ENCODE peak calls at places on chromosomes 6 and 20, in nine cellular contexts. G is AG09309, P is transverse colon, X is HL-60, M is fibroblast of mammary gland, F is fibroblast of the aortic adventitia, C is testis, B is kidney, Y is astrocyte of the cerebellum. K is an unnamed sample.

GRCh38 chr6:110874880-110875547 is 429 bp downstream of the AMD1 start:
- DNase-seq in M (no peak), G (no peak), Y (no peak), B (peak), X (no peak), C (peak), P (peak), F (no peak), K (no peak)

GRCh38 chr6:131754715-131755567 is 44.1 kb upstream of the CTAGE9 start:
- DNase-seq in X (no peak), F (no peak), C (no peak), P (no peak), M (no peak), B (no peak), G (no peak), Y (no peak), K (no peak)

GRCh38 chr6:13273931-13274706 is 54.2 kb downstream of the TBC1D7 start:
- DNase-seq in G (no peak), X (peak), C (peak), P (peak), M (no peak), F (no peak), Y (no peak), B (no peak), K (no peak)

GRCh38 chr6:17240803-17241500 is 40.2 kb upstream of the RBM24 start:
- DNase-seq in M (no peak), G (no peak), Y (no peak), F (no peak), P (no peak), B (no peak), X (no peak), C (no peak), K (no peak)

GRCh38 chr6:99119109-99120031 is 171.6 kb upstream of the FBXL4 start:
- DNase-seq in G (peak), Y (peak), C (peak), B (no peak), P (no peak), F (peak), M (peak), X (peak), K (peak)

GRCh38 chr6:42404494-42404893 is 47.2 kb downstream of the TRERF1 start:
- DNase-seq in M (peak), P (peak), Y (no peak), X (no peak), C (no peak), F (peak), B (no peak), G (no peak), K (peak)

GRCh38 chr20:44247131-44247571 is at the start of gene GDAP1L1:
- DNase-seq in P (no peak), B (no peak), M (no peak), G (no peak), F (no peak), Y (no peak), X (no peak), C (no peak), K (no peak)

GRCh38 chr20:63174309-63175030 is 41.5 kb downstream of the YTHDF1 start:
- DNase-seq in C (no peak), M (no peak), F (no peak), G (no peak), P (no peak), Y (no peak), X (no peak), B (no peak), K (no peak)

GRCh38 chr6:149987602-149988107 is 23.9 kb downstream of the ULBP1 start:
- DNase-seq in G (no peak), B (no peak), F (no peak), M (no peak), P (no peak), Y (no peak), C (no peak), X (no peak), K (no peak)

GRCh38 chr6:42028234-42029061 is 21.9 kb upstream of the TAF8 start:
- DNase-seq in X (peak), M (peak), G (no peak), Y (no peak), F (peak), B (no peak), C (peak), P (no peak), K (peak)

GRCh38 chr20:36624925-36625324 is 19.3 kb downstream of the RAB5IF start:
- DNase-seq in P (no peak), G (no peak), Y (no peak), B (no peak), F (no peak), M (no peak), X (no peak), C (no peak), K (no peak)

GRCh38 chr20:10362674-10363073 is 71.3 kb downstream of the MKKS start:
- DNase-seq in M (no peak), X (no peak), C (no peak), G (no peak), Y (no peak), F (no peak), B (no peak), P (no peak), K (no peak)

GRCh38 chr20:33275871-33276270 is 7.1 kb upstream of the BPIFB1 start:
- DNase-seq in X (no peak), Y (no peak), C (no peak), B (no peak), P (no peak), M (no peak), G (no peak), F (no peak), K (no peak)

GRCh38 chr6:34938268-34938667 is 49.2 kb downstream of the ANKS1A start:
- DNase-seq in G (no peak), C (no peak), F (no peak), P (no peak), M (peak), X (no peak), B (no peak), Y (no peak), K (no peak)

GRCh38 chr6:27851440-27851839 is 60.8 kb downstream of the OR2B2 start:
- DNase-seq in P (no peak), Y (no peak), X (no peak), M (no peak), B (no peak), C (no peak), G (no peak), F (no peak), K (no peak)

GRCh38 chr6:166361080-166361429 is 18.7 kb upstream of the SFT2D1 start:
- DNase-seq in X (peak), M (peak), G (no peak), F (peak), P (no peak), Y (no peak), B (no peak), C (peak), K (peak)

GRCh38 chr6:69072796-69073195 is 437.7 kb downstream of the ADGRB3 start:
- DNase-seq in F (no peak), X (no peak), G (no peak), C (no peak), M (no peak), Y (no peak), B (no peak), P (no peak), K (no peak)

GRCh38 chr20:29443819-29444218 is 1813.6 kb upstream of the DEFB115 start:
- DNase-seq in Y (no peak), F (no peak), B (no peak), M (no peak), C (no peak), P (no peak), G (no peak), X (no peak), K (no peak)

GRCh38 chr20:23856736-23857135 is 22.8 kb downstream of the CST5 start:
- DNase-seq in F (no peak), P (no peak), Y (no peak), C (no peak), M (no peak), B (no peak), G (no peak), X (no peak), K (no peak)

GRCh38 chr20:62219992-62220665 is at the start of gene HRH3:
- DNase-seq in B (no peak), P (peak), C (peak), Y (no peak), X (no peak), F (no peak), M (no peak), G (no peak), K (peak)

GRCh38 chr20:61331542-61331941 is 79.5 kb downstream of the CDH4 start:
- DNase-seq in M (no peak), G (no peak), X (no peak), B (peak), Y (no peak), P (no peak), C (no peak), F (no peak), K (no peak)

GRCh38 chr6:165877773-165878172 is 214.7 kb upstream of the PDE10A start:
- DNase-seq in P (no peak), C (no peak), M (no peak), X (no peak), Y (no peak), F (no peak), B (no peak), G (no peak), K (no peak)

GRCh38 chr20:16404171-16404570 is 169.1 kb downstream of the KIF16B start:
- DNase-seq in M (no peak), X (no peak), Y (no peak), F (no peak), C (no peak), B (no peak), P (no peak), G (no peak), K (no peak)

GRCh38 chr6:154356690-154357089 is at the start of gene IPCEF1:
- DNase-seq in G (no peak), B (no peak), Y (no peak), F (no peak), C (no peak), X (peak), P (no peak), M (no peak), K (no peak)

GRCh38 chr6:95091823-95092436 is 485.4 kb upstream of the MANEA start:
- DNase-seq in B (no peak), C (no peak), P (no peak), F (peak), G (peak), X (no peak), Y (peak), M (peak), K (peak)

GRCh38 chr6:39388526-39389371 is 66.2 kb upstream of the KCNK16 start:
- DNase-seq in P (no peak), Y (peak), M (peak), B (no peak), F (peak), X (no peak), G (no peak), C (no peak), K (no peak)

GRCh38 chr6:11729083-11729482 is 49.5 kb downstream of the ADTRP start:
- DNase-seq in B (no peak), F (no peak), C (no peak), G (no peak), M (no peak), P (no peak), Y (no peak), X (no peak), K (no peak)

GRCh38 chr20:4509825-4510522 is 211.7 kb upstream of the PRND start:
- DNase-seq in G (no peak), B (no peak), Y (no peak), P (no peak), M (peak), X (no peak), F (no peak), C (no peak), K (peak)

GRCh38 chr6:5394280-5394679 is 133.0 kb downstream of the FARS2 start:
- DNase-seq in F (no peak), C (no peak), B (no peak), X (no peak), P (no peak), M (no peak), G (no peak), Y (no peak), K (no peak)

GRCh38 chr6:5398530-5398929 is 137.2 kb downstream of the FARS2 start:
- DNase-seq in X (peak), G (peak), P (no peak), Y (no peak), B (no peak), C (no peak), F (peak), M (peak), K (peak)

GRCh38 chr6:5390177-5390576 is 128.9 kb downstream of the FARS2 start:
- DNase-seq in X (no peak), P (no peak), C (no peak), M (no peak), B (no peak), G (no peak), F (no peak), Y (no peak), K (no peak)

GRCh38 chr6:5399391-5399790 is 138.1 kb downstream of the FARS2 start:
- DNase-seq in B (no peak), M (no peak), G (no peak), Y (no peak), X (no peak), F (no peak), P (no peak), C (no peak), K (no peak)

GRCh38 chr6:5395719-5396118 is 134.4 kb downstream of the FARS2 start:
- DNase-seq in P (no peak), B (no peak), Y (no peak), M (no peak), C (no peak), F (no peak), G (no peak), X (no peak), K (no peak)
- TF ChIP-seq CTCF in P (no peak), B (no peak), Y (no peak), M (no peak), C (no peak), F (peak), G (no peak), X (no peak), K (peak)

GRCh38 chr20:25863536-25864325 is 167.1 kb upstream of the ZNF337 start:
- DNase-seq in G (no peak), X (no peak), F (no peak), M (no peak), C (no peak), Y (no peak), B (peak), P (no peak), K (peak)

GRCh38 chr20:25864986-25865714 is 168.5 kb upstream of the ZNF337 start:
- DNase-seq in Y (no peak), X (no peak), G (no peak), F (no peak), P (no peak), C (no peak), B (no peak), M (no peak), K (no peak)

GRCh38 chr20:25867776-25868649 is 171.4 kb upstream of the ZNF337 start:
- DNase-seq in F (peak), X (no peak), B (peak), C (peak), G (no peak), M (peak), P (peak), Y (peak), K (peak)

GRCh38 chr20:25864326-25864970 is 167.8 kb upstream of the ZNF337 start:
- DNase-seq in Y (no peak), X (no peak), G (no peak), P (no peak), M (no peak), C (no peak), B (no peak), F (no peak), K (no peak)

GRCh38 chr20:25865715-25866656 is 169.3 kb upstream of the ZNF337 start:
- DNase-seq in C (peak), Y (peak), G (no peak), F (peak), B (peak), M (peak), P (peak), X (peak), K (peak)
- H3K4me3 ChIP-seq in C (peak), Y (peak), G (peak), F (peak), B (peak), M (no peak), P (peak), X (no peak), K (peak)

GRCh38 chr6:21935561-21936028 is 342.0 kb downstream of the SOX4 start:
- DNase-seq in X (peak), F (peak), Y (no peak), B (no peak), C (peak), M (peak), G (no peak), P (peak), K (peak)
- TF ChIP-seq CTCF in X (peak), F (peak), Y (peak), B (peak), C (no peak), M (peak), G (peak), P (peak), K (peak)

GRCh38 chr6:108714774-108715414 is 133.3 kb upstream of the ARMC2 start:
- DNase-seq in P (no peak), G (no peak), C (no peak), B (no peak), M (peak), Y (peak), F (peak), X (no peak), K (no peak)

GRCh38 chr6:108719477-108719876 is 128.7 kb upstream of the ARMC2 start:
- DNase-seq in B (no peak), F (no peak), C (no peak), P (no peak), G (no peak), X (no peak), M (no peak), Y (no peak), K (no peak)

GRCh38 chr6:108714012-108714773 is 134.0 kb upstream of the ARMC2 start:
- DNase-seq in B (no peak), P (no peak), F (peak), G (no peak), C (no peak), Y (peak), X (peak), M (peak), K (peak)

GRCh38 chr6:108715832-108716231 is 132.4 kb upstream of the ARMC2 start:
- DNase-seq in B (no peak), F (peak), P (no peak), Y (no peak), X (peak), C (peak), G (no peak), M (peak), K (peak)

DNA sequence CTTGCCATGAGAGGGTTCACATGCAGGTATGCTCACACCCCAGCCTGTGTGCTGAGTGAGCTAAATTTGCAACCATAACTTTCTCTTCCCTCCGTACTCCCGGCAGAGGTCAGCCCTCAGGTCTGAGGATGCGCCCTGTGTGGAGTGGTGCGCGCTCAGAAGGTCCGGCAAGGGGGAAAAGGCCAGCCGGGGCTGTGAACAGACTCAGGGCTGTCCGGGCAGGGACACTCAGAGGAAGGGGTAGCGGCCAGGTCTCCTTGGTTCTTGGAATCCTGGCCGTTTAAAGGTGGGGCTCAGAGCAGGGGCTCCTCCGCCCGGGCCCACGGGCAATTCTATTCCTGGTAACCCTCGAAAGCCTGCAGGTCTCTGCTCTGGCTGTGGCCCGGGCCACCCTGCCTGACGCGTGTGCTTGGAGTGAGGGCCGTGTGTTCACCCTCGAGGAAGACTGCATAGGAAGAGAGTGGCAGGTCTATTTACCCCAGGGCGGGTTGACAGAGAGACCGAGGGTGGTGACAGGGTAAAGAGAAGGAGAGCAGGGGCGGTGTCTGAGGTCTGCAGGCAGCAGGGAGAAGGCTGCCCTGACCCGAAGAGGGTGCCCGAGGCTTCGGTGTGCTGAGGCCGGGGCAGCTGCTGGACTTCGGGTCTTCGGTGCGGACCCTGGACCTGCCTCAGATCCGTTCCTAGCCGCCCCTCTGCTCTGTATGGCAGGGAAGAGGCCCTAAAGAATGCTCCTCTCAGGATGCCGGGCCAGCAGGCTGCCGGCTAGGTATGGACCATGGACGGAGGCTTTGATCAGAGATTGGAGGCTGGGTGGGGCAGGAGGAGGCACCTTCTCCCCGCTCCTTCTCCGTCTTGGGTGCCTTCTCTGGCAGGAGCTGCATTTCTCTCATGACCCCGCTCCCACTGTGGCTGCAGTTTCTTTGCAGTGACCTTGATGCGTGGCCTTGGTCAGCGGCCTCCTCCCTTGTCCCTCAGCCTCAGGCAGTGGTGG is 131.1 kb upstream of the ARMC2 start:
- DNase-seq in B (no peak), C (no peak), X (no peak), G (no peak), P (no peak), F (no peak), M (no peak), Y (no peak), K (no peak)
- H3K4me3 ChIP-seq in B (no peak), C (no peak), X (no peak), G (no peak), P (no peak), F (no peak), M (no peak), Y (no peak), K (no peak)

GRCh38 chr6:89412071-89413005 is at the start of gene RRAGD:
- DNase-seq in B (peak), G (no peak), M (no peak), X (peak), C (peak), F (no peak), P (peak), Y (no peak), K (no peak)
- TF ChIP-seq CTCF in B (no peak), G (no peak), M (no peak), X (no peak), C (no peak), F (no peak), P (no peak), Y (no peak), K (no peak)

GRCh38 chr6:36625161-36625919 is 31.2 kb downstream of the SRSF3 start:
- DNase-seq in X (no peak), B (no peak), Y (peak), P (peak), G (peak), F (peak), M (peak), C (peak), K (peak)
- H3K4me3 ChIP-seq in X (no peak), B (no peak), Y (no peak), P (no peak), G (no peak), F (peak), M (no peak), C (no peak), K (no peak)

GRCh38 chr6:25013249-25013648 is 77.5 kb upstream of the RIPOR2 start:
- DNase-seq in B (no peak), F (no peak), Y (no peak), C (no peak), X (no peak), M (no peak), P (no peak), G (no peak), K (no peak)
- TF ChIP-seq CTCF in B (no peak), F (no peak), Y (peak), C (no peak), X (no peak), M (no peak), P (no peak), G (peak), K (peak)

GRCh38 chr20:1382670-1383069 is 10.2 kb downstream of the FKBP1A start:
- DNase-seq in C (no peak), M (peak), F (peak), P (no peak), X (no peak), B (no peak), Y (no peak), G (no peak), K (no peak)
- H3K4me3 ChIP-seq in C (no peak), M (no peak), F (no peak), P (no peak), X (no peak), B (no peak), Y (no peak), G (no peak), K (no peak)